ENCODE peak calls at places on chromosome 7, in four cellular contexts. C is lower leg skin, Y is T-cell, L is substantia nigra. K is an unnamed sample.

GRCh38 chr7:148540041-148540738 is 50.4 kb upstream of the C7orf33 start:
- DNase-seq in C (no peak), Y (no peak), L (peak; percentile 6), K (no peak)

GRCh38 chr7:127874951-127875608 is 156.2 kb downstream of the LRRC4 start:
- DNase-seq in C (no peak), Y (no peak), L (no peak), K (no peak)

GRCh38 chr7:129908181-129908580 is 44.6 kb downstream of the UBE2H start:
- DNase-seq in C (no peak), Y (no peak), L (no peak), K (no peak)

GRCh38 chr7:120181499-120181898 is 91.5 kb upstream of the KCND2 start:
- DNase-seq in C (no peak), Y (no peak), L (no peak), K (no peak)

GRCh38 chr7:105496501-105496900 is 25.6 kb downstream of the PUS7 start:
- DNase-seq in C (no peak), Y (no peak), L (no peak), K (no peak)

GRCh38 chr7:39898867-39899266 is 51.2 kb upstream of the CDK13 start:
- DNase-seq in C (no peak), Y (no peak), L (no peak), K (no peak)

GRCh38 chr7:41467596-41467995 is 235.3 kb downstream of the INHBA start:
- DNase-seq in C (no peak), Y (no peak), L (no peak), K (no peak)

GRCh38 chr7:127628445-127628844 is 10.5 kb upstream of the PAX4 start:
- DNase-seq in C (no peak), Y (no peak), L (no peak), K (no peak)

GRCh38 chr7:48089415-48089975 is 430 bp downstream of the UPP1 start:
- DNase-seq in C (peak; percentile 93), Y (peak; percentile 38), L (no peak), K (no peak)

GRCh38 chr7:158109364-158110033 is 478.1 kb downstream of the PTPRN2 start:
- DNase-seq in C (peak; percentile 54), Y (no peak), L (no peak), K (no peak)

GRCh38 chr7:95396136-95397032 is at the start of gene PON3:
- DNase-seq in C (no peak), Y (no peak), L (peak; percentile 3), K (peak; percentile 22)

GRCh38 chr7:118179191-118179590 is 4.8 kb upstream of the LSM8 start:
- DNase-seq in C (no peak), Y (no peak), L (no peak), K (no peak)